ENCODE peak calls at places on chromosomes 12 and 14, in five cellular contexts. X is heart right ventricle, K is lower lobe of right lung, W is left ventricle myocardium inferior, V is upper lobe of left lung. P is an unnamed sample.

GRCh38 chr14:100779691-100780080 is 46.2 kb upstream of the MEG3 start:
- DNase-seq in X (no peak), K (no peak), W (no peak), V (no peak), P (no peak)

GRCh38 chr14:92315050-92315785 is 7.7 kb upstream of the SLC24A4 start:
- DNase-seq in X (no peak), K (no peak), W (no peak), V (no peak), P (no peak)

GRCh38 chr14:79658224-79658623 is 553.1 kb downstream of the DIO2 start:
- DNase-seq in X (no peak), K (no peak), W (no peak), V (no peak), P (no peak)

GRCh38 chr14:89458713-89459112 is 41.7 kb upstream of the FOXN3 start:
- DNase-seq in X (no peak), K (no peak), W (no peak), V (no peak), P (no peak)

GRCh38 chr12:79691299-79692248 is 810 bp upstream of the PAWR start:
- DNase-seq in X (no peak), K (no peak), W (no peak), V (no peak), P (no peak)

GRCh38 chr14:39229222-39229543 is 4.5 kb upstream of the MIA2 start:
- DNase-seq in X (no peak), K (no peak), W (no peak), V (no peak), P (no peak)

GRCh38 chr14:100239200-100239839 is 376 bp downstream of the YY1 start:
- DNase-seq in X (peak; percentile 51), K (peak; percentile 64), W (peak; percentile 33), V (no peak), P (peak; percentile 73)

GRCh38 chr12:3119745-3120660 is 42.8 kb downstream of the TSPAN9 start:
- DNase-seq in X (peak; percentile 78), K (peak; percentile 62), W (peak; percentile 79), V (peak; percentile 34), P (peak; percentile 81)

GRCh38 chr14:74574706-74575105 is 37.3 kb downstream of the LTBP2 start:
- DNase-seq in X (no peak), K (no peak), W (no peak), V (no peak), P (no peak)

GRCh38 chr12:131233737-131234474 is 280.2 kb downstream of the ADGRD1 start:
- DNase-seq in X (no peak), K (peak; percentile 37), W (no peak), V (no peak), P (no peak)

GRCh38 chr14:74299061-74299545 is 3.6 kb downstream of the ABCD4 start:
- DNase-seq in X (no peak), K (no peak), W (no peak), V (no peak), P (no peak)

GRCh38 chr12:101322480-101322879 is 42.6 kb downstream of the UTP20 start:
- DNase-seq in X (no peak), K (no peak), W (no peak), V (no peak), P (no peak)

GRCh38 chr12:108856428-108857157 is 790 bp downstream of the SSH1 start:
- DNase-seq in X (peak; percentile 79), K (peak; percentile 85), W (peak; percentile 83), V (peak; percentile 84), P (peak; percentile 88)

GRCh38 chr12:4112734-4113396 is 160.7 kb upstream of the CCND2 start:
- DNase-seq in X (no peak), K (no peak), W (no peak), V (no peak), P (no peak)

GRCh38 chr12:84463756-84464495 is 448.7 kb downstream of the SLC6A15 start:
- DNase-seq in X (no peak), K (no peak), W (no peak), V (no peak), P (no peak)

GRCh38 chr14:99069946-99070345 is 202.1 kb downstream of the BCL11B start:
- DNase-seq in X (no peak), K (no peak), W (no peak), V (no peak), P (no peak)

GRCh38 chr14:99065551-99065950 is 206.4 kb downstream of the BCL11B start:
- DNase-seq in X (no peak), K (no peak), W (no peak), V (no peak), P (no peak)

GRCh38 chr14:99067927-99068326 is 204.1 kb downstream of the BCL11B start:
- DNase-seq in X (no peak), K (no peak), W (no peak), V (no peak), P (no peak)

GRCh38 chr14:99066378-99066777 is 205.6 kb downstream of the BCL11B start:
- DNase-seq in X (no peak), K (no peak), W (no peak), V (no peak), P (no peak)

DNA sequence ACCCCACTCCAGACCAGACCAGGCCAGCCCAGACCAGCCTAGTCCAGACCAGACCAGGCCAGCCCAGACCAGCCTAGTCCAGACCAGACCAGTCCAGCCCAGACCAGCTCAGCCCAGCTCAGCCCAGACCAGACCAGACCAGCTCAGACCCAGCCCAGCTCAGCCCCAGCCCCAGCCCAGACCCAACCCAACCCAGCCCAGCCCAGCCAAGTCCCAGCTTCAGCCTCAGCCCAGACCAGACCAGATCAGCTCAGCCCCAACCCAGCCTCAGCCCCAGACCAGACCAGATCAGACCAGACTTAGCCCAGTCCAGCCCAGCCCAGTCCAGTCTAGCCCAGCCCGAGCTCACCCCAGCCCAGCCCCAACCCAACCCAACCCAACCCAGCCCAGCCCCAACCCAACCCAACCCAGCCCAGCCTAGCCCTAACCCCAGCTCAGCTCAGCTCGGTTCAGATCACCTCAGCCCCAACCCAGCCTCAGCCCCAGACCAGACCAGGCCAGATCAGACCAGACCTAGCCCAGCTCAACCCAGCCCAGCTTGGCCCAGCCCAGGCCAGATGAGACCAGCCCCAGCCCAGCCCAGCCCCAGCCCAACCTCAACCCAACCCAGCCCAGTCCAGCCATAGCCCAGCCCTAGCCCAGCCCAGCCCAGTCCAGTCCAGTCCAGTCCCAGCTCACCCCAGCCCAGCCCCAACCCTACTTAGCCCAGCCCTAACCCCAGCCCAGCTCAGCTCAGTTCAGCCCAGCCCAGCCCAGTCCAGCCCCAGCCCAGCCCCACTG is 204.7 kb downstream of the BCL11B start:
- DNase-seq in X (no peak), K (no peak), W (no peak), V (no peak), P (no peak)
- H3K27ac ChIP-seq in X (no peak overlapping the region), K (no peak overlapping the region), W (no peak overlapping the region), V (no peak overlapping the region), P (no peak overlapping the region)

GRCh38 chr12:71010143-71010479 is 89.6 kb upstream of the PTPRR start:
- DNase-seq in X (no peak), K (no peak), W (no peak), V (no peak), P (no peak)

GRCh38 chr12:71011261-71011660 is 90.7 kb upstream of the PTPRR start:
- DNase-seq in X (no peak), K (no peak), W (no peak), V (no peak), P (no peak)

GRCh38 chr12:71018682-71019081 is 98.1 kb upstream of the PTPRR start:
- DNase-seq in X (no peak), K (no peak), W (no peak), V (no peak), P (no peak)

GRCh38 chr12:71009414-71010142 is 89.0 kb upstream of the PTPRR start:
- DNase-seq in X (no peak), K (no peak), W (no peak), V (no peak), P (no peak)

DNA sequence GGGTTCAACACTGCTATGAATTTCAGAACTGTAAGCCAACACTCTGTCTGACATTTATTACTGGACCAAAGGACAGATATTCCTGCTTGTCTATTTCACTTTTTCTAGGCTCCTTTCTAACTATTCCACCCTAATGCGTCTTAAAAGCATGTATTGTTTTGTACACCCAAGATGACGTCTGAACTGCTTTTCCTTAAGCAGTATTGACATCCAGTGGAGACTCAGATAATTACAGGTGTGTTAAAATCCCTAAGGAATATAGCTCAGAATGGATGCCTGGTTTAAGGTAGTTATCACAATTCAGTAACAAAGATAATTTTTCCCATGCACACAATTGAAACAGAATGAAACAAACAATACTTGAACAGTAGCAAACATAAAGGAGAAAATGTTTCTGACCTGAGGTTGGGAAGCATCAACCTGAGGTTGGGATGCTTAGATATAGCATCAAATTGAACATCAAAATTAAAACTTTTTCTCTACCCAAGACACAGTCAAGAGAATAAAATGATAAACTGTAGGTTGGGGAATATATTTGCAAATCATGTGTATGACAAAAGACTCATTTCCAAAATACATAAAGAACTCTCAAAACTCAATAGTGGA is 93.7 kb upstream of the PTPRR start:
- DNase-seq in X (no peak), K (no peak), W (no peak), V (no peak), P (no peak)
- TF ChIP-seq CTCF in X (peak; percentile 33), K (peak; percentile 49), W (peak; percentile 48), V (peak; percentile 37), P (peak; percentile 48)

DNA sequence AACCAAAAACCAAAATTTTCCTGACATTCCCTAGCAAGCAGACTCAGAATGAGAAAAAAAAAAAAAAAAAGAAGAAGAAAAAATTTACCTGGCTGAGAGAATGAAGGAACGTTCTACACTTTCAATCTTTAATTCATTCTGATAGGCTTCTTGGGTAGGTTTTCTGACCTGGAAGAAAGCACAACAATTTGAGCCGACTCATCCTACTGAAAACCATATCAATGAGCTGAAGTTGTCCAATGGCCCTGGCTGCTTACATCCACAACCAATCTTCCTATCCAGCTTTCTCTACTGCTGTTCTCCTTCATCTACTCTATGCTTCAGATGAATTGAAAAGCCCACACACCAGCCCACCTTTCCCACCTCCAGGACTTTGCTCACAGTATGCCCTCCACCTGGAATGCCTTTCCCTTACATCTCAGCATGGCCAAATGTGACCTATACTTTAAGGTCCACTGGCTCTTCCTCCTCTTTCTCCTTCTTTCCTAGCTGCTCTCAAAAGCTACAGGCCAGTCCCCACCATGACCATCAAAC is 31.6 kb upstream of the NR2C1 start:
- DNase-seq in X (no peak), K (no peak), W (no peak), V (no peak), P (no peak)
- H3K27ac ChIP-seq in X (no peak overlapping the region), K (no peak overlapping the region), W (no peak overlapping the region), V (no peak overlapping the region), P (no peak overlapping the region)

GRCh38 chr14:30607156-30607780 is 14.9 kb upstream of the SCFD1 start:
- DNase-seq in X (no peak), K (no peak), W (no peak), V (no peak), P (no peak)

GRCh38 chr14:30614155-30614554 is 8.0 kb upstream of the SCFD1 start:
- DNase-seq in X (no peak), K (no peak), W (no peak), V (no peak), P (no peak)

GRCh38 chr14:30610719-30611388 is 11.3 kb upstream of the SCFD1 start:
- DNase-seq in X (no peak), K (peak; percentile 58), W (no peak), V (peak; percentile 72), P (no peak)

GRCh38 chr14:30603402-30603801 is 18.7 kb upstream of the SCFD1 start:
- DNase-seq in X (no peak), K (no peak), W (no peak), V (no peak), P (no peak)

DNA sequence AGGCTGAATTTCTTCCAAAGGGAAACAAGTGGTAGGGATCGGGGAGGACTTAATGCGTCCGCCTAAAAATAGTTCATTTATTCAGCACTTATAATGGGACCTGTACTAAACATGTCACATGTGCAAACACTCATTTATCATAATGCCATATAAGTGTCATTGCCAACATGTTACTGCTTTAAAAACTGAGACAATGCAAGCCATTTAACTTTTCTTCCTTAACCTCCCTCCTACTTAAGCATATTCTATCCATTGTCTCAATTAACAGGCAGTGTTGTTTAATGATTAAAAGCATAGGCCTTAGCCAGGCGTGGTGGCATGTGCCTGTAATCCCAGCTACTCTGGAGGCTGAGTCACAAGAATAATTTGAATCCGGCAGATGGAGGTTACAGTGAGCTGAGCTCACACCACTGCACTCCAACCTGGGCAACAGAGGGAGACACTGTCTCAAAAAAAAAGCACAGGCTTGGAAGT is 13.5 kb upstream of the SCFD1 start:
- DNase-seq in X (no peak), K (no peak), W (no peak), V (no peak), P (no peak)
- TF ChIP-seq CTCF in X (no peak), K (no peak), W (no peak), V (no peak), P (no peak)

P was measured in upper lobe of right lung.